ENCODE peak calls at places on chromosome 13, in four cellular contexts. G is testis, F is HCT116, K is A549. B is an unnamed sample.

GRCh38 chr13:42967660-42968059 is 24.4 kb downstream of the EPSTI1 start:
- DNase-seq in G (no peak), F (no peak), K (no peak), B (no peak)

GRCh38 chr13:112545866-112546265 is 42.1 kb downstream of the TUBGCP3 start:
- DNase-seq in G (no peak), K (no peak), F (no peak), B (no peak)

GRCh38 chr13:51475727-51476521 is 23.1 kb upstream of the INTS6 start:
- DNase-seq in F (no peak), K (no peak), G (no peak), B (no peak)

GRCh38 chr13:44117351-44117750 is 237.6 kb downstream of the LACC1 start:
- DNase-seq in G (no peak), F (no peak), K (no peak), B (peak)

GRCh38 chr13:96032717-96033116 is 20.5 kb downstream of the UGGT2 start:
- DNase-seq in F (no peak), K (no peak), G (no peak), B (no peak)

GRCh38 chr13:30745917-30746686 is 10.8 kb downstream of the ALOX5AP start:
- DNase-seq in F (no peak), K (no peak), G (no peak), B (no peak)

GRCh38 chr13:29805994-29806748 is 44.2 kb downstream of the UBL3 start:
- DNase-seq in G (no peak), F (no peak), K (no peak), B (no peak)

GRCh38 chr13:31670831-31671617 is 68.3 kb upstream of the RXFP2 start:
- DNase-seq in G (no peak), F (no peak), K (no peak), B (no peak)

GRCh38 chr13:65268009-65268408 is 1962.1 kb downstream of the PCDH9 start:
- DNase-seq in F (no peak), G (no peak), K (no peak), B (no peak)

GRCh38 chr13:74206061-74206561 is 71.9 kb upstream of the KLF12 start:
- DNase-seq in G (no peak), F (no peak), K (no peak), B (no peak)

GRCh38 chr13:101624210-101624922 is 171.9 kb downstream of the ITGBL1 start:
- DNase-seq in K (no peak), F (no peak), G (no peak), B (no peak)

GRCh38 chr13:20331419-20331818 is 99.3 kb upstream of the GJB6 start:
- DNase-seq in K (no peak), F (no peak), G (no peak), B (no peak)

GRCh38 chr13:87107626-87108025 is 563.5 kb upstream of the SLITRK5 start:
- DNase-seq in K (no peak), F (no peak), G (no peak), B (no peak)

GRCh38 chr13:24662195-24663088 is 17.8 kb upstream of the ATP12A start:
- DNase-seq in K (no peak), F (no peak), G (no peak), B (no peak)

GRCh38 chr13:33487575-33488243 is 202.2 kb upstream of the STARD13 start:
- DNase-seq in K (no peak), F (no peak), G (peak), B (no peak)

GRCh38 chr13:31749929-31750328 is 10.6 kb downstream of the RXFP2 start:
- DNase-seq in G (no peak), K (no peak), F (no peak), B (no peak)

GRCh38 chr13:68056816-68057710 is 826.9 kb upstream of the PCDH9 start:
- DNase-seq in F (no peak), K (peak), G (no peak), B (no peak)

GRCh38 chr13:24663089-24663395 is 17.2 kb upstream of the ATP12A start:
- DNase-seq in G (no peak), K (no peak), F (no peak), B (no peak)

GRCh38 chr13:37777676-37778075 is 91.9 kb downstream of the TRPC4 start:
- DNase-seq in G (no peak), K (no peak), F (no peak), B (no peak)

GRCh38 chr13:98473135-98473791 is 103.6 kb downstream of the STK24 start:
- DNase-seq in G (no peak), F (no peak), K (no peak), B (no peak)

GRCh38 chr13:98475521-98475920 is 101.4 kb downstream of the STK24 start:
- DNase-seq in G (no peak), F (no peak), K (no peak), B (no peak)

GRCh38 chr13:98474761-98475160 is 102.1 kb downstream of the STK24 start:
- DNase-seq in F (no peak), K (no peak), G (no peak), B (no peak)

GRCh38 chr13:98473792-98474153 is 103.1 kb downstream of the STK24 start:
- DNase-seq in G (no peak), F (no peak), K (no peak), B (no peak)

DNA sequence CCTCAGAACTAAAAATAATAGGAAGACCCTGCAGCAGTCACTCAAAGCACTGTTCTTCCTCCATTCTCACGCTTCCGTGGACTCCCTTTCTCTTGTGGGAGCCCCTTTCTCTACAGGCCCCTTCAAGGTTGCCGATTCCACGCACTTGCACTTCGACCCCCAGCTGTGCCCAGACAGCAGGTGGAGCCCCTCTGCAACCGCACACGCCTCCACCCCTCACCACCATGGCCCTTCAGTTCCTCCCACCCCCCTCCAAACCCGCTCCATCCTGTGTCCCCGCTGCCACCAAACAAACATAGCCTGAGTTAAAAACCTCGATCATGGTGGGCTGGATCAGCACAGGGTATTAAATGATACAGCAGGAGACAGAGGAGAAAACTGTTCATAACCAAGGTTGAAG is 102.6 kb downstream of the STK24 start:
- DNase-seq in F (no peak), K (no peak), G (no peak), B (no peak)
- TF ChIP-seq POLR2A in F (no peak), K (no peak), G (no peak), B (no peak)

GRCh38 chr13:114152285-114152645 is 19.8 kb upstream of the RASA3 start:
- DNase-seq in F (no peak), K (no peak), G (no peak), B (no peak)

GRCh38 chr13:114149774-114150740 is 17.6 kb upstream of the RASA3 start:
- DNase-seq in F (no peak), K (no peak), G (no peak), B (no peak)

GRCh38 chr13:114151031-114151430 is 18.6 kb upstream of the RASA3 start:
- DNase-seq in K (no peak), G (no peak), F (no peak), B (no peak)

GRCh38 chr13:114152831-114153371 is 20.5 kb upstream of the RASA3 start:
- DNase-seq in G (no peak), K (no peak), F (no peak), B (no peak)

GRCh38 chr13:114151565-114152284 is 19.3 kb upstream of the RASA3 start:
- DNase-seq in K (no peak), F (peak), G (no peak), B (no peak)
- TF ChIP-seq POLR2A in K (no peak), F (no peak), G (no peak), B (no peak)

DNA sequence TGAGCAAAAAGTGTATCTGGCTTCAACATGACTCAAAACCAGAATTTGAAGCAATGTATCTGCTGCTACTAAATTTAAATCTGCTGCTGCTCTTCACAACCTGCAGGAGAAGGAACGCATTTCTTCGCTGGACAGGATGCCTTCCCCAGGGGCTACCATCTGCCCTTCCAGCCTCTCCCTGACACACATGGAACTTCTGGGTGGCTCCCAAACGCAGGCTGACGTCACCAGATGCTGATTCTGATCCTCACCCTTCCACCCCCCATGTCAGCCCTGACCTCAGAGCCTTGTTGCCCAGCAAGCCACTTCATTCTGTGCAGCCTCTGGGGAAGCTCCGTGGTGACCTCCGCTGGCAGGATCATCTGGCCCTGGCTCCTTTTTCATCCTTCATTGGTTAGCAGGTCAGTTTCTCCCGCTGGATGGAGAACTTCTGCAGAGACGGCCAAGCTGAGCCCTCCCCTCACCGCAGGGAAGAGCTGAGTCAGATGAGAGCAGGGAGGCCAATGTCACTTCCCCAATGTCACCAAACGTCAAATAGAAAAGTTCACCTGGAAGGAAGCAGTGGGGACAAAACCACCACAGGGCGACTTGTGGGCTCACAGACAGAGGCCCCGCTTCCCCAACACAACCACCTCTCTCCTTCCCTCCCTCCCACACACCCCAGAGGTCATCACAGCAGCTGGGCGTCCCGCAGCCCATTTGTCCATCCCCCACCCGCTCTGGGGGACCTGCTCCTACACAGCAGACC is 14.0 kb upstream of the RAB20 start:
- DNase-seq in G (peak), F (no peak), K (no peak), B (no peak)
- TF ChIP-seq POLR2A in G (no peak), F (no peak), K (no peak), B (no peak)

GRCh38 chr13:23378009-23378632 is 55.4 kb downstream of the SACS start:
- DNase-seq in G (no peak), F (no peak), K (peak), B (no peak)

GRCh38 chr13:23372264-23372905 is 61.1 kb downstream of the SACS start:
- DNase-seq in F (no peak), G (no peak), K (no peak), B (peak)

GRCh38 chr13:23380534-23380933 is 53.0 kb downstream of the SACS start:
- DNase-seq in G (no peak), K (no peak), F (no peak), B (no peak)

GRCh38 chr13:23377603-23378002 is 55.9 kb downstream of the SACS start:
- DNase-seq in K (no peak), F (no peak), G (no peak), B (no peak)

DNA sequence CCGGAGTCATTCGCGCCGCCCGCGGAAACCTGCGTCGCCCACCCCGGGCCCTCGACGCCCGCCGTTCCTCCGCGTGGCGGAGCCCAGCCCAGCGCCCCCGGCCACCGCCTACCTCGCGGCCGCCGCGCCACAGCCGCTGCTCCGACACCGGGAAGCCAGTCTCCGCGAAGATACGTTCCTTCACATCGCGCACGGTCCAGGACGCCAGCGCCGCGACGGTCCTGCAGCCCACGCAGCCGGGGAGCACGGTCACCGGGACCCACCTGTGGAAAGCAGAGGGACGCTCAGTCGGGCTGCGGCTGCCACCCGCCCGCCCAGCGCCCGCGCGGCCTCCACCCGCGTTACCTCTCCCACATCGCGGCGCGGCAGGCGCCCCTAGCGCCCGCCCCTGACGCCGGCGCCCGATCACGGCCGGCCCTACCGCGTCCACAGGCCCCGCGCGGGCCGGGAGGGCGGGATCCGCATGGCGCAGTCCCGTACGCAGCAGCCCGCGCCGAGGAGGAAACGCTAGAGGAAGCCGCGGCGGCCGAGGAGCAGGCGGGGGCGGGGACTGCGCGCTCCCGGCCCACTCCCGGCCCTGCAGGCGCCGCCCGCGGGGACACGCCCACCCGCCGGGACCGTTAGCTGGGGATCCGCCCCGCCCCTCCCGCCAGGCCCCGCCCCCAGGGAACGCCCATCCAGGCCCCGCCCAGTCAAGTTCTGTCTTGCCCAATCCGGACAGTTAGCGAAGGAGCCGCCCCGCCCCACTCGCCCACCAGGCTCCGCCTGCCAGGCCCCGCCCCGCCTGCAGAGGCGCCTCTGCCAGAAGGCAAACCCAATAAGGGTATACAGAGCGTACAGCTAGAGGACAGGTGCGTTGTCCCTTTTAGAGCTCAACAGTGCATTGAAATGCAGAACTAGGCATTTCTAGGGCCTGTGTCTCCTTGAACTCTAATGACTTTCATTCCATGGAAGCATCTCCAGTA is 58.2 kb downstream of the SACS start:
- DNase-seq in K (peak), G (peak), F (peak), B (peak)
- TF ChIP-seq POLR2A in K (peak), G (no peak), F (peak), B (peak)

GRCh38 chr13:108268713-108269112 is 805 bp upstream of the TNFSF13B start:
- DNase-seq in K (no peak), F (no peak), G (no peak), B (no peak)

GRCh38 chr13:108269601-108270328 is at the start of gene TNFSF13B:
- DNase-seq in G (peak), F (no peak), K (no peak), B (peak)

GRCh38 chr13:108272333-108272732 is 2.8 kb downstream of the TNFSF13B start:
- DNase-seq in F (no peak), K (no peak), G (no peak), B (no peak)

GRCh38 chr13:108267338-108267737 is 2.2 kb upstream of the TNFSF13B start:
- DNase-seq in F (no peak), K (no peak), G (no peak), B (no peak)

DNA sequence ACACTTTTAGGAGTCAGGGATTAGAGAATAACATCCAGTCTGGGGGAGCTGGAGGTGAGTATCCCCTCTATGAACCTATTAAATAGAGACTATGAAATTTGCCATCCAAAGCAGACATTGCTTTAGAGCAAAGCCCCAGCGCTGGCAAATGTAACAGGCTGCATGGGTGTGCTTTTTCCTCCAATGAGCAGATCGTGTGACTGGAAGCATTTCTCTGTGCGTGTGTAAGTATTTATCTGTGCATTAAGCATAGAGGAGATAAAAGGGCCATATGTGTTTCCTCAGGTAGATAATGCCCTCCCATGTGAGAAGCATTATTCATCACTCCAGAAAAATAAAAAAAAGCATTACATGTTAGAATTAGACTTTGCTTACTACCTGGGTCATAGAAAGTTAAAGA is 924 bp downstream of the TNFSF13B start:
- DNase-seq in K (no peak), F (no peak), G (no peak), B (peak)
- TF ChIP-seq POLR2A in K (no peak), F (no peak), G (no peak), B (no peak)

B was measured in erythroblast.